ENCODE peak calls at places on chromosomes 6 and 20, in seven cellular contexts. One of them, this sample, is unnamed.

GRCh38 chr6:142207265-142207877 is 60.3 kb downstream of the VTA1 start:
- DNase-seq in keratinocyte: no peak
- DNase-seq in HEK293T: peak
- DNase-seq in transverse colon: peak
- DNase-seq in COR-L47: peak
- DNase-seq in NCI-H1417: no peak
- DNase-seq in heart right ventricle: peak
- DNase-seq in this sample: peak

GRCh38 chr6:138800377-138801150 is 4.7 kb downstream of the ECT2L start:
- DNase-seq in COR-L47: no peak
- DNase-seq in NCI-H1417: no peak
- DNase-seq in transverse colon: no peak
- DNase-seq in HEK293T: no peak
- DNase-seq in keratinocyte: no peak
- DNase-seq in heart right ventricle: no peak
- DNase-seq in this sample: no peak

GRCh38 chr6:29964904-29965872 is 22.9 kb downstream of the HLA-A start:
- DNase-seq in HEK293T: no peak
- DNase-seq in transverse colon: peak
- DNase-seq in heart right ventricle: peak
- DNase-seq in COR-L47: peak
- DNase-seq in keratinocyte: no peak
- DNase-seq in NCI-H1417: peak
- DNase-seq in this sample: peak

GRCh38 chr20:63692436-63693078 is 3.9 kb upstream of the TNFRSF6B start:
- DNase-seq in transverse colon: no peak
- DNase-seq in NCI-H1417: no peak
- DNase-seq in keratinocyte: no peak
- DNase-seq in COR-L47: no peak
- DNase-seq in HEK293T: no peak
- DNase-seq in heart right ventricle: no peak
- DNase-seq in this sample: peak

GRCh38 chr20:44601801-44602204 is 19.4 kb downstream of the PKIG start:
- DNase-seq in NCI-H1417: no peak
- DNase-seq in transverse colon: peak
- DNase-seq in COR-L47: no peak
- DNase-seq in HEK293T: no peak
- DNase-seq in heart right ventricle: peak
- DNase-seq in keratinocyte: no peak
- DNase-seq in this sample: no peak

GRCh38 chr20:23753589-23753988 is 2.9 kb upstream of the CST1 start:
- DNase-seq in NCI-H1417: no peak
- DNase-seq in HEK293T: no peak
- DNase-seq in keratinocyte: no peak
- DNase-seq in transverse colon: no peak
- DNase-seq in heart right ventricle: no peak
- DNase-seq in COR-L47: no peak
- DNase-seq in this sample: no peak

GRCh38 chr20:44780226-44780625 is 30.1 kb downstream of the RIMS4 start:
- DNase-seq in NCI-H1417: no peak
- DNase-seq in HEK293T: peak
- DNase-seq in transverse colon: peak
- DNase-seq in COR-L47: no peak
- DNase-seq in keratinocyte: no peak
- DNase-seq in heart right ventricle: peak
- DNase-seq in this sample: peak

GRCh38 chr6:7991992-7992815 is 72.0 kb downstream of the BLOC1S5 start:
- DNase-seq in COR-L47: no peak
- DNase-seq in NCI-H1417: no peak
- DNase-seq in keratinocyte: no peak
- DNase-seq in heart right ventricle: peak
- DNase-seq in HEK293T: peak
- DNase-seq in transverse colon: no peak
- DNase-seq in this sample: peak

GRCh38 chr6:111173341-111173740 is 86.0 kb downstream of the SLC16A10 start:
- DNase-seq in transverse colon: no peak
- DNase-seq in keratinocyte: no peak
- DNase-seq in HEK293T: no peak
- DNase-seq in heart right ventricle: no peak
- DNase-seq in COR-L47: no peak
- DNase-seq in NCI-H1417: no peak
- DNase-seq in this sample: peak

This sample was measured in cerebellar cortex.